ENCODE peak calls at places on chromosomes 1 and 21, in eight cellular contexts. D is HCT116, C is endodermal cell, A is mesendoderm, U is PC-3, J is MM.1S, O is GM23248, E is K562. L is an unnamed sample.

GRCh38 chr1:233112184-233113008 is 162.0 kb downstream of the NTPCR start:
- DNase-seq in U (peak), C (peak), E (no peak), D (no peak), O (peak), J (no peak), A (peak), L (peak)

GRCh38 chr1:172108494-172108893 is 267.2 kb downstream of the DNM3 start:
- DNase-seq in U (peak), O (peak), A (no peak), J (no peak), C (no peak), E (no peak), D (no peak), L (no peak)

GRCh38 chr1:93579891-93580290 is 101.7 kb downstream of the BCAR3 start:
- DNase-seq in A (peak), C (peak), J (no peak), U (peak), E (no peak), D (no peak), O (peak), L (peak)

GRCh38 chr1:216604771-216605170 is 118.5 kb downstream of the ESRRG start:
- DNase-seq in O (no peak), U (no peak), J (no peak), A (no peak), D (no peak), E (no peak), C (no peak), L (no peak)

GRCh38 chr1:156616463-156616862 is 2.8 kb upstream of the HAPLN2 start:
- DNase-seq in A (peak), O (peak), C (no peak), E (peak), J (no peak), U (peak), D (no peak), L (peak)

GRCh38 chr1:221793439-221794078 is 51.7 kb upstream of the DUSP10 start:
- DNase-seq in J (peak), A (no peak), U (no peak), C (no peak), O (no peak), E (no peak), D (no peak), L (peak)

GRCh38 chr1:226195144-226195543 is 8.6 kb upstream of the ACBD3 start:
- DNase-seq in O (no peak), E (no peak), D (no peak), A (no peak), U (peak), J (no peak), C (no peak), L (no peak)

GRCh38 chr1:93447481-93448291 is at the start of gene FNBP1L:
- DNase-seq in E (peak), U (peak), D (no peak), O (peak), J (peak), C (peak), A (peak), L (peak)

GRCh38 chr1:155481761-155482160 is 80.8 kb downstream of the ASH1L start:
- DNase-seq in D (no peak), E (no peak), A (no peak), C (no peak), J (no peak), U (no peak), O (no peak), L (peak)

GRCh38 chr1:203695116-203695515 is 68.5 kb downstream of the ATP2B4 start:
- DNase-seq in C (no peak), D (no peak), J (no peak), O (peak), U (no peak), A (no peak), E (no peak), L (no peak)

DNA sequence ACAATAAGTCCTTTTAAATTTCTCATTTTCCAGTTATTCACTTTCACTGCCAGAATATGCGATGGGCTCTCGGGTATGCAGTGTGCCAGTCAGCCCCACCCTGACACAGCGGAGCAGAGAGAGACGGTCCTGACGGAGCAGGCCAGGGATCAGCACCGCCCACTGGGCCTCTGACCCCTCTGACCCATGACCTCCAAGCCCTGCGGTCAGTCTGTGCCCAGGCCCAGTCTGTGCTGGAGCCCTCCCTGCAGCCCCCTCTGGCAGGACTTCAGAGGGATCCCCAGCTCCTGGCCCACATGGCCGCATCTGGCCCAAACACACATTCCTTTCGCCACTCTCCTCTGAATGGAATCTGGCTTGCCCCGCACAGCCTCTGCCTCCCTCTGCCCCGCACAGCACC is 43.5 kb upstream of the COL6A2 start:
- DNase-seq in O (peak), D (no peak), C (no peak), U (no peak), A (peak), E (no peak), J (no peak), L (peak)
- H3K9ac ChIP-seq in O (peak), D (no peak), C (no peak), U (peak), A (no peak), E (no peak), J (no peak), L (peak)

DNA sequence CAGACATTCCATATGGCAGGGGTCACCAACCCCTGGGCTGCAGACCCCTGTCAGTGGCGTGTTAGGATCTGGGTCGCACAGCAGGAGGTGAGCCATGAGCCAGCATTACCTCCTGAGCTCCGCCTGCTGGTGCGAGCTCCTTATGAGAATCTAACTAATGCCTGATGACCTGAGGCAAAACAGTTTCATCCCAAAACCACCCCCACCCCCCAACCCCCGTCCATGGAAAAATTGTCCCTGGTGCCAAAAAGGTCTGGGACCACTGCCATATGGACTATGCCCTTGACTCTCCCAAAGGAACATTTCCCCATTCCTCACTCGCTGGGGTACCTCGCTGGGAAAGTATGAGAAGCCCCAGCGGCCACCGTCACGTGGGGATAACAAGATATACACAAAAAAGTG is 6.4 kb upstream of the CPT2 start:
- DNase-seq in D (no peak), U (no peak), C (peak), E (no peak), O (no peak), J (no peak), A (peak), L (no peak)
- H3K9ac ChIP-seq in D (no peak), U (no peak), C (no peak), E (no peak), O (no peak), J (no peak), A (no peak), L (no peak)

DNA sequence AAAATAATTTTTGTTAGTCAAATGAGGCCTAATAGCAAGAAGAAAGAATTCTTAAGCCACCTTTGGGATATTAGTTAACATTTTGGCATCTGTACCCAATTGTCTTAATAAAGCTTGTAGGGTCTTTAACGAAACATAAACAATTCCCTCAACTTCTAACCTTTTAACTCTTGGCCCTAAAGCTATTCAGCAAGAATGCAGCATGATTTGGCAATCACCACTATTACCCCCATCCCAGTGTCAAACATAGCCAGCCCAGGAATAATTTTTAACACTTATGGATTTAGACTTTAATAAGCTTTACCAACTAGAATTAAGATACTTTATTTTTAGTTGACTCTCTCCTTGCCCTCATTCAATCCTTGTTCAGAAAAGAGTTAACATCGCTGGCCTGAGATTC is 2.5 kb upstream of the SLC16A4 start:
- DNase-seq in A (no peak), U (no peak), O (no peak), D (no peak), J (no peak), C (no peak), E (no peak), L (no peak)
- H3K9ac ChIP-seq in A (no peak), U (no peak), O (peak), D (no peak), J (no peak), C (no peak), E (no peak), L (no peak)

GRCh38 chr1:235050911-235051360 is 77.7 kb downstream of the TOMM20 start:
- DNase-seq in D (no peak), J (no peak), C (no peak), A (peak), U (no peak), O (peak), E (peak), L (peak)
- H3K9ac ChIP-seq in D (no peak), J (no peak), C (no peak), A (no peak), U (no peak), O (peak), E (peak), L (peak)

L was measured in astrocyte.